ENCODE peak calls at places on chromosomes 5 and 9, in four cellular contexts. R is omental fat pad, W is WTC11, H is GM12865. C is an unnamed sample.

GRCh38 chr5:32505718-32506117 is 61.2 kb upstream of the ZFR start:
- DNase-seq in W (no peak), H (no peak), R (no peak), C (no peak)

GRCh38 chr9:38084556-38084880 is 15.5 kb upstream of the SHB start:
- DNase-seq in H (no peak), W (no peak), R (no peak), C (no peak)

GRCh38 chr5:139650031-139650688 is 2.0 kb downstream of the CXXC5 start:
- DNase-seq in H (peak; percentile 60), R (no peak), W (peak; percentile 72), C (peak; percentile 73)

GRCh38 chr9:68447611-68448010 is 91.2 kb downstream of the PGM5 start:
- DNase-seq in W (no peak), R (no peak), H (no peak), C (no peak)

GRCh38 chr5:119355636-119356383 is at the start of gene TNFAIP8:
- DNase-seq in R (no peak), H (peak; percentile 87), W (peak; percentile 63), C (peak; percentile 38)

GRCh38 chr5:134957920-134958608 is 9.6 kb upstream of the CATSPER3 start:
- DNase-seq in W (no peak), H (no peak), R (no peak), C (no peak)

GRCh38 chr5:111962906-111963305 is 205.9 kb upstream of the NREP start:
- DNase-seq in W (no peak), R (no peak), H (no peak), C (no peak)

GRCh38 chr9:129609486-129610192 is 11.3 kb downstream of the C9orf50 start:
- DNase-seq in H (peak; percentile 52), R (no peak), W (no peak), C (no peak)

GRCh38 chr9:133944746-133945135 is 47.4 kb downstream of the VAV2 start:
- DNase-seq in W (no peak), R (no peak), H (no peak), C (no peak)

GRCh38 chr5:124647393-124647792 is 99.0 kb downstream of the ZNF608 start:
- DNase-seq in H (no peak), W (no peak), R (no peak), C (no peak)

GRCh38 chr9:31824860-31825259 is 559.6 kb upstream of the ACO1 start:
- DNase-seq in W (no peak), H (no peak), R (no peak), C (no peak)

GRCh38 chr9:35608221-35608620 is 3.2 kb downstream of the TESK1 start:
- DNase-seq in W (no peak), H (no peak), R (no peak), C (no peak)

GRCh38 chr9:76090909-76091308 is 200.4 kb downstream of the PCSK5 start:
- DNase-seq in H (no peak), W (peak; percentile 22), R (no peak), C (no peak)

GRCh38 chr5:55146080-55146479 is 13.9 kb upstream of the GPX8 start:
- DNase-seq in R (no peak), W (no peak), H (no peak), C (no peak)

DNA sequence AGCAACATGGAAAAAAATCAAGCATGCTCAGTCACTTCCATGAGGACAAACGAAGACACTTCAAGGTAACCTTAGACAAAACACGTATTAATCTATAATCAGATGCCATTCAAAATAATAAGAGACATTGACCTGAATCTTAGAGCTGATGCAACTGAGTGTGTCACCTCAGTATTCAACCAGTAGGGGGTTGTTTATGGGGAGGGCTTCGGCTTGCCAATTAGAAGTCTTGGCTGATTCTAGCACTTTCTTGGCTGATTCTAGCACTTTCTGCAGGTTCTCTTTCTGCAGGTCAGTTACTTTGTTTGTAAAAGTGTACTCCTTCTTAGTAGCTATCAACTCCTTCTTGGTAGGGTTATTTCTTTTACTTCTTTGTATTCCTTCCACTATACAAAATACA is 317.6 kb downstream of the ENC1 start:
- DNase-seq in R (no peak), H (no peak), W (no peak), C (no peak)
- TF ChIP-seq CTCF in R (no peak), H (peak; percentile 3), W (no peak), C (no peak)

GRCh38 chr9:90433398-90433890 is 209.2 kb downstream of the DIRAS2 start:
- DNase-seq in R (no peak), H (no peak), W (peak; percentile 91), C (peak; percentile 32)
- TF ChIP-seq CTCF in R (no peak), H (no peak), W (no peak), C (no peak)

GRCh38 chr5:106269252-106269843 is 1401.4 kb downstream of the EFNA5 start:
- DNase-seq in W (no peak), H (peak; percentile 24), R (no peak), C (no peak)
- TF ChIP-seq CTCF in W (peak; percentile 22), H (peak; percentile 38), R (no peak), C (peak; percentile 46)

GRCh38 chr9:99351647-99352046 is 129.6 kb downstream of the SEC61B start:
- DNase-seq in H (no peak), R (no peak), W (peak; percentile 31), C (no peak)
- TF ChIP-seq CTCF in H (no peak), R (no peak), W (no peak), C (no peak)

GRCh38 chr5:181084631-181085195 is 44.6 kb downstream of the BTNL9 start:
- DNase-seq in H (no peak), R (no peak), W (no peak), C (no peak)

GRCh38 chr5:181086410-181087229 is 44.3 kb downstream of the OR2V1 start:
- DNase-seq in H (no peak), R (no peak), W (no peak), C (no peak)

GRCh38 chr5:181092428-181092827 is 38.5 kb downstream of the OR2V1 start:
- DNase-seq in H (no peak), R (no peak), W (no peak), C (no peak)

GRCh38 chr5:181087309-181087708 is 43.7 kb downstream of the OR2V1 start:
- DNase-seq in H (no peak), R (no peak), W (no peak), C (no peak)

GRCh38 chr5:181088289-181088688 is 42.7 kb downstream of the OR2V1 start:
- DNase-seq in W (peak; percentile 62), H (peak; percentile 31), R (no peak), C (no peak)
- TF ChIP-seq CTCF in W (no peak), H (peak; percentile 31), R (no peak), C (peak; percentile 38)

DNA sequence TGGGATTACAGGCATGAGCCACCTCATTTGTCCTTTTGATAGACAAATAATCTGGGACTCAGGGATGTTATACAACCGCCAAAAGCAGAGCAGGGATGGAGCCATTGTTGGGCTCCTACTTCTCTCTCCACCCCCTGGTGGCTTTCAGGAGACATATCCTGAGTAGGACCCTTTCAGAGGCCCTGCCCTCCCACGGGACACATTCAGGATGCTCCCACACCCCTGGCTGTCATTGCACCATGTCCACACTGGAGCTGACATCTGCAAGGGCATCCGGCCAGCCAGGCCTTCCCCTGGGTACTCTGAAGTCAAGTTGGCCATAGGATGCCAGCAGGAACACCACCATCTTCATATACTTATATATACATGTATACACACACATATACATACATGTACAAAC is 181.8 kb downstream of the SYK start:
- DNase-seq in H (no peak), R (no peak), W (no peak), C (no peak)
- TF ChIP-seq CTCF in H (no peak), R (no peak), W (no peak), C (no peak)

GRCh38 chr9:125631391-125632085 is 75.5 kb downstream of the MAPKAP1 start:
- DNase-seq in W (no peak), H (peak; percentile 77), R (no peak), C (peak; percentile 19)
- TF ChIP-seq CTCF in W (peak; percentile 39), H (peak; percentile 68), R (no peak), C (peak; percentile 57)

GRCh38 chr9:95028855-95029219 is 288.7 kb downstream of the FANCC start:
- DNase-seq in H (no peak), W (no peak), R (no peak), C (no peak)

GRCh38 chr9:95027914-95028854 is 289.3 kb downstream of the FANCC start:
- DNase-seq in R (no peak), H (no peak), W (no peak), C (no peak)

GRCh38 chr9:95024097-95024671 is 293.3 kb downstream of the FANCC start:
- DNase-seq in H (no peak), R (no peak), W (no peak), C (peak; percentile 16)

GRCh38 chr9:95023217-95024003 is 294.1 kb downstream of the FANCC start:
- DNase-seq in H (no peak), R (no peak), W (no peak), C (no peak)

DNA sequence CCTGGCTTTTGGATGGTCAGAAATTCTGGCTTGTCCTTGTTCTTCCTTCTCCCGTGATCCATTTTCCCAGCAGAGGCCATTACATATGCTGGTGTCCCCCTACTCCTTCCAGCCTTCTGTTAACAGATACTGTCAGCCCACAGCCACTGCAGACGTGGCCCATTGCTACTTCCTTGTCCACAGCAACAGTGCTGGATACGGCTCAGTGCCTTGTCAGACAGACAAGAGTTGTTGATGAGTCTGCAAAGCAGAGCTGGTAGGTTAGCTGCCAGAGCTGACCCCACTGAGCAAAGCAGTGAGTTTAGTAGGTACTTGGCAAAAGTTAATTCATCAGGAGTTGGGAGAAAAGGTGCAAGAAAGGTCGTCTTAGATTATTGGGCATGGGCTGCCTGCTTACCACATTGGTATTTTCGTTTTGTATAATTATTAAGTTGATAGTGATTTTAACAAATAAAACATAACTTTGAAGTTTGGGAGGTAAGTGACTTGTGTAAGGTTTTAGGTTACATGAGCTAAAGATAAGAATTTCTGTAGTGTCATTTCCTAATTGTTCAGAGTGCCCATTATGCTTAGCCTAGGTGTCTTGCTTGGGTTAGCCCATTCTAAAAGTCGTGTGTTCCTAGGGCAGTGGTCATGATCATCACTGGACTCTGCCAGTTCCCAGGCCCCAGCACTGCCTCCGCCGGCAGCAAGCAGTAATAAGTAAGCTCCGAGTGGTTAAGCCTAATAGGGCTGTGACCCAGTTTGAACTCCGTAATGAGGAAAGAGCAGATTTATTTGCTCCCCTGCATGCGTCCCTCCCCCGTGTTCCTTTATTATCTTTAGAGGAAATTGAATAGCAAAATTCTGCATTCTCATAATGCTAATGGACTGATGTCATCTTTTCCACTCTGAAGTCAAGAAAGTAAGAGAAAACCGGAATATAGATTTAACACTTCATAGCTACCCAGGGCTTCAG is 292.0 kb downstream of the FANCC start:
- DNase-seq in R (no peak), W (no peak), H (no peak), C (no peak)
- TF ChIP-seq CTCF in R (no peak), W (no peak), H (no peak), C (no peak)

GRCh38 chr5:141373673-141374317 is at the start of gene PCDHGA6:
- DNase-seq in H (no peak), W (no peak), R (no peak), C (no peak)
- TF ChIP-seq CTCF in H (peak; percentile 28), W (no peak), R (no peak), C (no peak)

DNA sequence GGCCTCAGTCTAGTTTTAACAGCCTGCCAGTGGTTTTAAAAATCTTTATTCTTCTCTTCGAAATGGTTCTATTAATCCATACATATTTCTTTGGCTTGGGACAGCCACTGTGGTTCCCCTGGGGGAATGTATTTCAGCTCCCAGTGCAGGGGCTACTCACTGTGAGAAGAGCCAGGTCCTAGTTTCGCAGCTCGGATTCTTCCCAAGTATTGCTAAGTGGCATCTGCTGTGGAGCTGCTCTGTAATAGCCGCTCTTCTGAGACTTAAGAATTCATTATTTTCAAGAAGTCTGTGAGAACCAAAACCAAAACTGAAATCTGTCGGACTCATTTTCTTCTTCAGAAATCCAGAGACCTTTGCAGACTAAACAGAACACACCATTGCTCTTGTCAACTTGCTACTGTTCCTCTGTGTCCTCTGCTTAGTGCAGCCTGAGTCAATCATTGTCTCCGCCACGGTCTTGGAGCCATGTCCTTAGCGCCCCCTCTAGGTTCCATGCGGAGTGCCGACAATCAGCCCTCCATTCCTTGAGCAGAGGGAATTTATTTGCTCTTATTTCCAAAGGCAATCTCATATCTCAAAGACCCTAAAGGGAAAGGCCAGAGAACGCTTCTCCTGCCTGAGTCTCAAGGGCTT is 478.2 kb downstream of the SPATA31D1 start:
- DNase-seq in H (peak; percentile 70), W (peak; percentile 81), R (no peak), C (peak; percentile 67)
- TF ChIP-seq CTCF in H (peak; percentile 35), W (peak; percentile 44), R (no peak), C (peak; percentile 52)